ENCODE peak calls at places on chromosomes 13 and 19, in eight cellular contexts. One of them, this sample, is unnamed.

GRCh38 chr13:55394470-55394869 is 1746.2 kb upstream of the PRR20A start:
- DNase-seq in astrocyte: no peak
- DNase-seq in DND-41: no peak
- DNase-seq in ovary: no peak
- DNase-seq in AG09309: no peak
- DNase-seq in astrocyte of the spinal cord: no peak
- DNase-seq in psoas muscle: no peak
- DNase-seq in Panc1: no peak
- DNase-seq in this sample: no peak

GRCh38 chr19:33719366-33720154 is 77.1 kb upstream of the KCTD15 start:
- DNase-seq in Panc1: no peak
- DNase-seq in psoas muscle: no peak
- DNase-seq in DND-41: no peak
- DNase-seq in astrocyte: no peak
- DNase-seq in ovary: no peak
- DNase-seq in AG09309: no peak
- DNase-seq in astrocyte of the spinal cord: no peak
- DNase-seq in this sample: no peak

GRCh38 chr13:73177911-73178565 is 119.2 kb downstream of the KLF5 start:
- DNase-seq in ovary: no peak
- DNase-seq in astrocyte of the spinal cord: no peak
- DNase-seq in Panc1: no peak
- DNase-seq in DND-41: no peak
- DNase-seq in psoas muscle: no peak
- DNase-seq in astrocyte: no peak
- DNase-seq in AG09309: no peak
- DNase-seq in this sample: no peak

GRCh38 chr13:105721056-105721455 is 814.4 kb downstream of the EFNB2 start:
- DNase-seq in psoas muscle: no peak
- DNase-seq in Panc1: no peak
- DNase-seq in astrocyte: peak
- DNase-seq in DND-41: no peak
- DNase-seq in AG09309: no peak
- DNase-seq in astrocyte of the spinal cord: peak
- DNase-seq in ovary: no peak
- DNase-seq in this sample: no peak

GRCh38 chr13:24564881-24565280 is 52.3 kb upstream of the PARP4 start:
- DNase-seq in AG09309: no peak
- DNase-seq in DND-41: no peak
- DNase-seq in psoas muscle: no peak
- DNase-seq in ovary: no peak
- DNase-seq in astrocyte of the spinal cord: no peak
- DNase-seq in astrocyte: no peak
- DNase-seq in Panc1: no peak
- DNase-seq in this sample: peak

GRCh38 chr13:51758691-51759090 is 45.3 kb downstream of the DHRS12 start:
- DNase-seq in psoas muscle: no peak
- DNase-seq in Panc1: no peak
- DNase-seq in astrocyte: no peak
- DNase-seq in AG09309: no peak
- DNase-seq in astrocyte of the spinal cord: no peak
- DNase-seq in DND-41: no peak
- DNase-seq in ovary: no peak
- DNase-seq in this sample: no peak

GRCh38 chr13:24264976-24265375 is 44.4 kb upstream of the C1QTNF9 start:
- DNase-seq in ovary: no peak
- DNase-seq in DND-41: peak
- DNase-seq in psoas muscle: no peak
- DNase-seq in astrocyte: no peak
- DNase-seq in Panc1: no peak
- DNase-seq in AG09309: no peak
- DNase-seq in astrocyte of the spinal cord: no peak
- DNase-seq in this sample: peak

GRCh38 chr13:43269037-43269476 is 245.7 kb downstream of the DNAJC15 start:
- DNase-seq in psoas muscle: no peak
- DNase-seq in AG09309: peak
- DNase-seq in astrocyte of the spinal cord: peak
- DNase-seq in DND-41: no peak
- DNase-seq in ovary: no peak
- DNase-seq in astrocyte: peak
- DNase-seq in Panc1: peak
- DNase-seq in this sample: no peak

GRCh38 chr13:109744512-109745051 is 41.8 kb downstream of the IRS2 start:
- DNase-seq in DND-41: no peak
- DNase-seq in ovary: peak
- DNase-seq in Panc1: no peak
- DNase-seq in psoas muscle: peak
- DNase-seq in astrocyte: peak
- DNase-seq in AG09309: no peak
- DNase-seq in astrocyte of the spinal cord: peak
- DNase-seq in this sample: no peak

GRCh38 chr13:99655351-99656091 is 154.2 kb downstream of the TM9SF2 start:
- DNase-seq in AG09309: peak
- DNase-seq in psoas muscle: no peak
- DNase-seq in ovary: no peak
- DNase-seq in astrocyte: peak
- DNase-seq in astrocyte of the spinal cord: peak
- DNase-seq in DND-41: no peak
- DNase-seq in Panc1: no peak
- DNase-seq in this sample: no peak

GRCh38 chr13:31663880-31664585 is 75.3 kb upstream of the RXFP2 start:
- DNase-seq in ovary: no peak
- DNase-seq in Panc1: no peak
- DNase-seq in psoas muscle: no peak
- DNase-seq in astrocyte of the spinal cord: no peak
- DNase-seq in astrocyte: no peak
- DNase-seq in AG09309: no peak
- DNase-seq in DND-41: no peak
- DNase-seq in this sample: no peak

GRCh38 chr13:23462815-23463559 is 29.5 kb upstream of the SACS start:
- DNase-seq in Panc1: no peak
- DNase-seq in AG09309: no peak
- DNase-seq in psoas muscle: no peak
- DNase-seq in astrocyte: peak
- DNase-seq in DND-41: no peak
- DNase-seq in astrocyte of the spinal cord: no peak
- DNase-seq in ovary: no peak
- DNase-seq in this sample: no peak

GRCh38 chr13:44436589-44437337 is 63.1 kb downstream of the SERP2 start:
- DNase-seq in Panc1: peak
- DNase-seq in psoas muscle: peak
- DNase-seq in ovary: peak
- DNase-seq in astrocyte: peak
- DNase-seq in AG09309: peak
- DNase-seq in DND-41: peak
- DNase-seq in astrocyte of the spinal cord: peak
- DNase-seq in this sample: peak

GRCh38 chr19:35272954-35273649 is 4.3 kb downstream of the USF2 start:
- DNase-seq in AG09309: no peak
- DNase-seq in astrocyte of the spinal cord: no peak
- DNase-seq in DND-41: no peak
- DNase-seq in astrocyte: no peak
- DNase-seq in Panc1: no peak
- DNase-seq in ovary: no peak
- DNase-seq in psoas muscle: no peak
- DNase-seq in this sample: no peak

GRCh38 chr19:15191514-15191913 is 9.3 kb downstream of the NOTCH3 start:
- DNase-seq in Panc1: no peak
- DNase-seq in psoas muscle: no peak
- DNase-seq in AG09309: no peak
- DNase-seq in astrocyte of the spinal cord: no peak
- DNase-seq in ovary: no peak
- DNase-seq in DND-41: no peak
- DNase-seq in astrocyte: no peak
- DNase-seq in this sample: no peak

GRCh38 chr13:41236369-41236768 is 27.0 kb downstream of the MTRF1 start:
- DNase-seq in ovary: no peak
- DNase-seq in astrocyte of the spinal cord: no peak
- DNase-seq in astrocyte: no peak
- DNase-seq in Panc1: no peak
- DNase-seq in psoas muscle: no peak
- DNase-seq in DND-41: no peak
- DNase-seq in AG09309: no peak
- DNase-seq in this sample: no peak

GRCh38 chr19:45103200-45103624 is 10.2 kb downstream of the PPP1R37 start:
- DNase-seq in Panc1: no peak
- DNase-seq in ovary: peak
- DNase-seq in DND-41: peak
- DNase-seq in AG09309: no peak
- DNase-seq in astrocyte of the spinal cord: no peak
- DNase-seq in astrocyte: no peak
- DNase-seq in psoas muscle: no peak
- DNase-seq in this sample: peak

GRCh38 chr19:18023596-18024212 is 15.7 kb downstream of the ARRDC2 start:
- DNase-seq in astrocyte: no peak
- DNase-seq in AG09309: no peak
- DNase-seq in Panc1: no peak
- DNase-seq in astrocyte of the spinal cord: peak
- DNase-seq in psoas muscle: peak
- DNase-seq in ovary: peak
- DNase-seq in DND-41: peak
- DNase-seq in this sample: peak

GRCh38 chr19:2332341-2333026 is 4.0 kb downstream of the SPPL2B start:
- DNase-seq in astrocyte of the spinal cord: no peak
- DNase-seq in DND-41: peak
- DNase-seq in Panc1: no peak
- DNase-seq in astrocyte: no peak
- DNase-seq in psoas muscle: no peak
- DNase-seq in AG09309: no peak
- DNase-seq in ovary: no peak
- DNase-seq in this sample: peak

GRCh38 chr13:76882431-76882830 is 3.8 kb downstream of the KCTD12 start:
- DNase-seq in Panc1: no peak
- DNase-seq in psoas muscle: no peak
- DNase-seq in DND-41: no peak
- DNase-seq in astrocyte: peak
- DNase-seq in AG09309: peak
- DNase-seq in ovary: no peak
- DNase-seq in astrocyte of the spinal cord: peak
- DNase-seq in this sample: peak
- H3K4me3 ChIP-seq in Panc1: no peak
- H3K4me3 ChIP-seq in psoas muscle: peak
- H3K4me3 ChIP-seq in DND-41: no peak
- H3K4me3 ChIP-seq in astrocyte: no peak
- H3K4me3 ChIP-seq in AG09309: no peak
- H3K4me3 ChIP-seq in ovary: no peak
- H3K4me3 ChIP-seq in astrocyte of the spinal cord: no peak
- H3K4me3 ChIP-seq in this sample: no peak

GRCh38 chr19:12035220-12036172 is at the start of gene ZNF433:
- DNase-seq in astrocyte of the spinal cord: peak
- DNase-seq in ovary: peak
- DNase-seq in AG09309: no peak
- DNase-seq in astrocyte: peak
- DNase-seq in DND-41: no peak
- DNase-seq in Panc1: no peak
- DNase-seq in psoas muscle: peak
- DNase-seq in this sample: peak
- TF ChIP-seq CTCF in astrocyte of the spinal cord: no peak
- TF ChIP-seq CTCF in ovary: no peak
- TF ChIP-seq CTCF in AG09309: no peak
- TF ChIP-seq CTCF in astrocyte: no peak
- TF ChIP-seq CTCF in DND-41: no peak
- TF ChIP-seq CTCF in Panc1: no peak
- TF ChIP-seq CTCF in psoas muscle: no peak
- TF ChIP-seq CTCF in this sample: no peak

GRCh38 chr19:53467503-53468262 is at the start of gene ZNF813:
- DNase-seq in Panc1: peak
- DNase-seq in DND-41: peak
- DNase-seq in astrocyte: peak
- DNase-seq in psoas muscle: peak
- DNase-seq in AG09309: peak
- DNase-seq in ovary: peak
- DNase-seq in astrocyte of the spinal cord: peak
- DNase-seq in this sample: peak

GRCh38 chr19:53466726-53467125 is 807 bp upstream of the ZNF813 start:
- DNase-seq in DND-41: no peak
- DNase-seq in psoas muscle: no peak
- DNase-seq in astrocyte of the spinal cord: no peak
- DNase-seq in Panc1: no peak
- DNase-seq in AG09309: no peak
- DNase-seq in astrocyte: no peak
- DNase-seq in ovary: no peak
- DNase-seq in this sample: no peak

GRCh38 chr19:53467138-53467502 is 413 bp upstream of the ZNF813 start:
- DNase-seq in psoas muscle: no peak
- DNase-seq in astrocyte: peak
- DNase-seq in ovary: no peak
- DNase-seq in DND-41: no peak
- DNase-seq in Panc1: no peak
- DNase-seq in AG09309: no peak
- DNase-seq in astrocyte of the spinal cord: no peak
- DNase-seq in this sample: no peak

GRCh38 chr19:53461866-53462265 is 5.7 kb upstream of the ZNF813 start:
- DNase-seq in AG09309: no peak
- DNase-seq in astrocyte: no peak
- DNase-seq in ovary: no peak
- DNase-seq in DND-41: no peak
- DNase-seq in astrocyte of the spinal cord: no peak
- DNase-seq in psoas muscle: no peak
- DNase-seq in Panc1: no peak
- DNase-seq in this sample: no peak

GRCh38 chr19:53463263-53463662 is 4.3 kb upstream of the ZNF813 start:
- DNase-seq in astrocyte of the spinal cord: peak
- DNase-seq in ovary: peak
- DNase-seq in AG09309: no peak
- DNase-seq in astrocyte: peak
- DNase-seq in Panc1: no peak
- DNase-seq in DND-41: no peak
- DNase-seq in psoas muscle: peak
- DNase-seq in this sample: no peak
- H3K4me3 ChIP-seq in astrocyte of the spinal cord: no peak
- H3K4me3 ChIP-seq in ovary: no peak
- H3K4me3 ChIP-seq in AG09309: no peak
- H3K4me3 ChIP-seq in astrocyte: no peak
- H3K4me3 ChIP-seq in Panc1: no peak
- H3K4me3 ChIP-seq in DND-41: no peak
- H3K4me3 ChIP-seq in psoas muscle: peak
- H3K4me3 ChIP-seq in this sample: no peak

GRCh38 chr19:5186293-5187050 is 154.1 kb downstream of the PTPRS start:
- DNase-seq in DND-41: no peak
- DNase-seq in astrocyte of the spinal cord: peak
- DNase-seq in AG09309: peak
- DNase-seq in ovary: no peak
- DNase-seq in astrocyte: peak
- DNase-seq in psoas muscle: peak
- DNase-seq in Panc1: no peak
- DNase-seq in this sample: no peak
- TF ChIP-seq CTCF in DND-41: no peak
- TF ChIP-seq CTCF in astrocyte of the spinal cord: no peak
- TF ChIP-seq CTCF in AG09309: no peak
- TF ChIP-seq CTCF in ovary: no peak
- TF ChIP-seq CTCF in astrocyte: no peak
- TF ChIP-seq CTCF in psoas muscle: no peak
- TF ChIP-seq CTCF in Panc1: no peak
- TF ChIP-seq CTCF in this sample: no peak